ENCODE peak calls at places on chromosomes 2 and 18, in six cellular contexts. X is NCI-H1436, Q is Daoy, E is ecto neural progenitor cell, S is NCI-H1092 treated with DMSO at 0.1 percent for 48 hours, Y is HFFc6. T is an unnamed sample.

GRCh38 chr18:9380571-9381390 is 46.2 kb downstream of the TWSG1 start:
- DNase-seq in X (peak; percentile 33), Q (no peak), E (no peak), S (peak; percentile 86), Y (peak; percentile 4), T (no peak)

GRCh38 chr2:239238839-239239606 is 161.8 kb downstream of the HDAC4 start:
- DNase-seq in X (no peak), Q (no peak), E (no peak), S (no peak), Y (no peak), T (no peak)

GRCh38 chr2:168974370-168974769 is 56.8 kb downstream of the ABCB11 start:
- DNase-seq in X (no peak), Q (no peak), E (no peak), S (no peak), Y (no peak), T (no peak)

GRCh38 chr2:165401285-165401852 is 68.1 kb upstream of the CSRNP3 start:
- DNase-seq in X (peak; percentile 75), Q (peak; percentile 51), E (no peak), S (peak; percentile 75), Y (peak; percentile 55), T (no peak)

GRCh38 chr18:70490008-70490933 is 201.4 kb downstream of the SOCS6 start:
- DNase-seq in X (peak; percentile 49), Q (peak; percentile 34), E (no peak), S (peak; percentile 72), Y (peak; percentile 54), T (no peak)

GRCh38 chr2:42786561-42787345 is 5.6 kb downstream of the HAAO start:
- DNase-seq in X (no peak), Q (no peak), E (peak; percentile 47), S (no peak), Y (no peak), T (no peak)

GRCh38 chr2:134246154-134246874 is 7.6 kb upstream of the MGAT5 start:
- DNase-seq in X (no peak), Q (no peak), E (no peak), S (peak; percentile 33), Y (no peak), T (no peak)

GRCh38 chr18:74498712-74499629 is 2.8 kb downstream of the CNDP2 start:
- DNase-seq in X (no peak), Q (peak; percentile 19), E (no peak), S (no peak), Y (no peak), T (peak; percentile 31)

GRCh38 chr2:172672999-172673726 is 62.5 kb upstream of the RAPGEF4 start:
- DNase-seq in X (no peak), Q (peak; percentile 48), E (no peak), S (no peak), Y (peak; percentile 56), T (no peak)

GRCh38 chr2:42903821-42904575 is 111.6 kb upstream of the HAAO start:
- DNase-seq in X (peak; percentile 74), Q (peak; percentile 51), E (no peak), S (peak; percentile 48), Y (no peak), T (peak; percentile 22)

GRCh38 chr2:118190365-118190916 is 102.2 kb downstream of the INSIG2 start:
- DNase-seq in X (peak; percentile 45), Q (no peak), E (no peak), S (peak; percentile 75), Y (no peak), T (no peak)

GRCh38 chr2:64737547-64737946 is 83.8 kb upstream of the SERTAD2 start:
- DNase-seq in X (no peak), Q (no peak), E (no peak), S (no peak), Y (peak; percentile 21), T (no peak)

GRCh38 chr2:218421027-218421426 is 2.1 kb downstream of the VIL1 start:
- DNase-seq in X (no peak), Q (no peak), E (no peak), S (no peak), Y (no peak), T (no peak)

GRCh38 chr2:36270758-36271157 is 84.8 kb upstream of the CRIM1 start:
- DNase-seq in X (no peak), Q (no peak), E (peak; percentile 51), S (no peak), Y (no peak), T (no peak)

GRCh38 chr2:64311948-64312621 is 141.9 kb upstream of the LGALSL start:
- DNase-seq in X (peak; percentile 37), Q (peak; percentile 77), E (peak; percentile 78), S (peak; percentile 43), Y (peak; percentile 81), T (peak; percentile 32)

GRCh38 chr2:101946372-101946771 is 45.4 kb upstream of the IL1R2 start:
- DNase-seq in X (no peak), Q (no peak), E (no peak), S (no peak), Y (no peak), T (no peak)

GRCh38 chr2:62234755-62235655 is 39.1 kb downstream of the B3GNT2 start:
- DNase-seq in X (no peak), Q (no peak), E (no peak), S (peak; percentile 34), Y (no peak), T (no peak)

GRCh38 chr2:45257820-45258219 is 248.6 kb upstream of the SIX2 start:
- DNase-seq in X (no peak), Q (no peak), E (no peak), S (no peak), Y (no peak), T (no peak)

GRCh38 chr2:1656961-1657841 is 87.1 kb downstream of the PXDN start:
- DNase-seq in X (no peak), Q (no peak), E (no peak), S (no peak), Y (no peak), T (no peak)

GRCh38 chr2:44330801-44331200 is 30.5 kb downstream of the PREPL start:
- DNase-seq in X (no peak), Q (no peak), E (no peak), S (no peak), Y (no peak), T (no peak)

GRCh38 chr18:79733135-79733609 is 53.6 kb downstream of the CTDP1 start:
- DNase-seq in X (no peak), Q (no peak), E (no peak), S (no peak), Y (no peak), T (no peak)